ENCODE peak calls at places on chromosome 22, in nine cellular contexts. V is endothelial cell of umbilical vein; T is IMR-90; A is mucosa of descending colon; B is colonic mucosa; S is cardiac muscle cell; W is RWPE2; Y is cardiac fibroblast; E is CD8-positive, alpha-beta T cell. L is an unnamed sample.

GRCh38 chr22:44783581-44783980 is 31.2 kb downstream of the ARHGAP8 start:
- DNase-seq in W (no peak), V (no peak), T (no peak), Y (no peak), S (no peak), E (no peak), A (peak; percentile 28), B (peak; percentile 57), L (no peak)

GRCh38 chr22:20610243-20610686 is 102.9 kb downstream of the MED15 start:
- DNase-seq in Y (no peak), B (no peak), T (no peak), W (peak; percentile 57), V (no peak), E (no peak), S (no peak), A (no peak), L (no peak)

GRCh38 chr22:19055801-19056200 is 66.4 kb downstream of the DGCR2 start:
- DNase-seq in A (no peak), B (no peak), V (no peak), S (no peak), W (no peak), Y (no peak), E (no peak), T (no peak), L (no peak)

GRCh38 chr22:26751217-26751616 is 93.8 kb downstream of the MIAT start:
- DNase-seq in A (no peak), B (no peak), T (no peak), W (no peak), E (no peak), V (peak; percentile 84), S (no peak), Y (peak; percentile 60), L (no peak)

GRCh38 chr22:43014062-43014875 is 680 bp downstream of the PACSIN2 start:
- DNase-seq in T (no peak), W (no peak), E (peak; percentile 53), S (peak; percentile 53), B (peak; percentile 69), V (peak; percentile 29), Y (peak; percentile 35), A (peak; percentile 64), L (peak; percentile 64)

GRCh38 chr22:27857441-27857840 is 55.9 kb upstream of the MN1 start:
- DNase-seq in W (no peak), A (no peak), B (no peak), S (no peak), Y (no peak), E (no peak), V (no peak), T (peak; percentile 72), L (peak; percentile 78)

GRCh38 chr22:20751185-20751851 is 22.6 kb upstream of the SERPIND1 start:
- DNase-seq in E (no peak), S (peak; percentile 20), B (no peak), T (no peak), W (no peak), A (no peak), V (peak; percentile 7), Y (peak; percentile 10), L (peak; percentile 11)

GRCh38 chr22:39362271-39362670 is 12.5 kb downstream of the SYNGR1 start:
- DNase-seq in E (no peak), V (no peak), W (no peak), B (no peak), T (no peak), Y (no peak), S (no peak), A (no peak), L (no peak)

GRCh38 chr22:36536717-36537116 is 7.8 kb upstream of the EIF3D start:
- DNase-seq in V (no peak), E (no peak), Y (no peak), W (no peak), T (no peak), S (no peak), B (no peak), A (no peak), L (no peak)

GRCh38 chr22:36325163-36326031 is 62.4 kb downstream of the MYH9 start:
- DNase-seq in Y (peak; percentile 97), B (peak; percentile 80), S (no peak), T (peak; percentile 86), E (no peak), V (peak; percentile 64), A (peak; percentile 84), W (peak; percentile 89), L (peak; percentile 85)

GRCh38 chr22:20904008-20904979 is 12.9 kb upstream of the CRKL start:
- DNase-seq in W (peak; percentile 73), B (no peak), Y (peak; percentile 95), E (no peak), V (no peak), S (no peak), T (peak; percentile 99), A (no peak), L (peak; percentile 97)

GRCh38 chr22:20464096-20464614 is 26.5 kb upstream of the SCARF2 start:
- DNase-seq in S (no peak), E (peak; percentile 82), Y (no peak), B (no peak), A (no peak), V (no peak), T (no peak), W (no peak), L (no peak)

GRCh38 chr22:46072981-46073682 is 77.2 kb upstream of the PPARA start:
- DNase-seq in W (no peak), A (no peak), B (no peak), E (no peak), T (no peak), S (no peak), V (no peak), Y (no peak), L (no peak)

GRCh38 chr22:46076651-46077339 is 73.5 kb upstream of the PPARA start:
- DNase-seq in A (no peak), E (no peak), Y (peak; percentile 62), B (no peak), W (peak; percentile 64), S (no peak), T (peak; percentile 37), V (no peak), L (peak; percentile 73)

GRCh38 chr22:46073683-46074504 is 76.4 kb upstream of the PPARA start:
- DNase-seq in W (peak; percentile 37), A (peak; percentile 69), E (no peak), B (no peak), S (peak; percentile 45), Y (peak; percentile 50), T (peak; percentile 42), V (peak; percentile 53), L (no peak)

GRCh38 chr22:46075764-46076531 is 74.4 kb upstream of the PPARA start:
- DNase-seq in V (no peak), B (no peak), A (no peak), Y (no peak), W (peak; percentile 47), S (no peak), E (no peak), T (no peak), L (no peak)

GRCh38 chr22:46074771-46075551 is 75.4 kb upstream of the PPARA start:
- DNase-seq in V (no peak), A (no peak), W (peak; percentile 61), E (no peak), Y (no peak), B (no peak), T (no peak), S (no peak), L (no peak)
- H3K4me3 ChIP-seq in V (peak overlapping the region; percentile 88), A (no peak overlapping the region), W (peak overlapping the region; percentile 64), E (no peak overlapping the region), Y (peak overlapping the region; percentile 71), B (peak overlapping the region; percentile 80), T (peak overlapping the region; percentile 96), S (no peak overlapping the region), L (peak overlapping the region; percentile 86)

GRCh38 chr22:32000171-32000570 is 42.9 kb upstream of the SLC5A1 start:
- DNase-seq in S (no peak), E (no peak), T (no peak), Y (no peak), W (no peak), B (no peak), V (no peak), A (no peak), L (no peak)

GRCh38 chr22:31995807-31996206 is 47.3 kb upstream of the SLC5A1 start:
- DNase-seq in A (no peak), V (no peak), B (no peak), T (no peak), E (no peak), Y (no peak), W (no peak), S (no peak), L (no peak)

GRCh38 chr22:31998784-31999435 is 44.2 kb upstream of the SLC5A1 start:
- DNase-seq in B (no peak), T (no peak), V (no peak), Y (no peak), E (no peak), W (no peak), A (no peak), S (no peak), L (no peak)

DNA sequence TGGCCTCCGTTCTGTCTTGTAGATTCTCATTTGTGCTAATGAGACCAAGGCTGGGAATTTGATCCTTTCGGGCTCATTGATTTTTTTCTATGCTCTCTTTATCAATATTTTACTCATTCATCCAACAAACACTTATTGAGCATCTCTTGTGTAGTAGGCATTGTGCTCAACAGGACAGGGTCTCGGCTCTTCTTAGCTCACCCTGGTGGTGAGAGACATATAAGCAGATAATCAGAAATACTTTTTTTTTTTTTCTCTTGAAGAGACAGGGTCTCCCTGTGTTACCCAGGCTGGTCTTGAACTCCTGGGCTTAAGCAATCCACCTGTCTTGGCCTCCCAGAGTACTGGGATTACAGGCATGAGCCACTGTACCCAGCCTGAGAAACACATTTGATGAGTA is 48.0 kb upstream of the SLC5A1 start:
- DNase-seq in W (no peak), S (no peak), A (no peak), T (no peak), V (no peak), E (no peak), B (no peak), Y (no peak), L (no peak)
- TF ChIP-seq CTCF in W (no peak), S (peak; percentile 13), A (no peak), T (peak; percentile 4), V (no peak), E (no peak), B (no peak), Y (peak; percentile 13), L (no peak)

DNA sequence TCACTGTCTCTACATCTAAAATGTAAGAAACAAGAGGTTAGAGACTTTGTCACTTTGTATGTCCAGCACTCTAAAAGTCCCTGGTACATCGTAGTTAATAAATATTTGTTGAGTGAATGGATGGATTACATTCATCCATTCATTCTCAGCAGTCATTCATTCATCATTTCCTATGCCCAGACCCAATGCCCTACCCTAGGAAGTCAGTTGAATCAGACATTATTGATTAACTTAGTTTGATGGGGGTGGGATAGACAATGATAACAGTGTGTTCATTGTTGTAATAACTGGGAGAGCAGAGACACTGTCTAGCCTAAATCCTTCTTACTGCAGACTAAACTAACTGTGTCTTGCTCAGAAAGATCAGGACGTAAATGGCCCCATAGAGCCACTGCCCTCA is 1.2 kb upstream of the CENPM start:
- DNase-seq in B (no peak), Y (no peak), E (no peak), S (no peak), A (no peak), V (no peak), T (no peak), W (no peak), L (no peak)
- H3K4me3 ChIP-seq in B (no peak overlapping the region), Y (no peak overlapping the region), E (no peak overlapping the region), S (no peak overlapping the region), A (no peak overlapping the region), V (no peak overlapping the region), T (no peak overlapping the region), W (no peak overlapping the region), L (no peak overlapping the region)

DNA sequence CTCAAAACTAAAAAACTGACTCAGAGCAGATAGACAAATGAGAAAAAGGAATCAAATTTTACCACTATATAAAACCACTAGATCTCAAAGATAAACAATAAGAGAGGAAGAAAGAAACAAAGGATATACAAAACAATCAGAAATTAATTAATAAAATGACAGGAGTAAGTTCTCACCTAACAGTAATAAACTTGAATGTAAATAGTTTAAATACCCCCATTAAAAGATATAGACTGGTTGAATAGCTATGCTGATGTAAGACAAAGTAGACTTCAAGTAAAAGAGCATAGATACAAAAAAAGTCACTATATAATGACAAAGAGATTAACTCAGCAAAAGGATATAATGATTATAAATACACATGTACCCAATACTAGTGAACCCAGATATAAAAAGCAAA is 72.3 kb upstream of the GNAZ start:
- DNase-seq in Y (no peak), B (no peak), V (no peak), S (no peak), T (no peak), W (no peak), E (no peak), A (no peak), L (no peak)
- TF ChIP-seq CTCF in Y (no peak), B (no peak), V (no peak), S (no peak), T (no peak), W (no peak), E (no peak), A (no peak), L (no peak)